ENCODE peak calls at places on chromosomes 3 and 15, in seven cellular contexts. Z, V, B, U, P, M and T are unnamed samples.

GRCh38 chr3:123246846-123247245 is 45.1 kb downstream of the SEC22A start:
- DNase-seq in Z (no peak), V (no peak), B (no peak), U (no peak), P (no peak), M (no peak), T (no peak)

GRCh38 chr3:153927107-153927506 is 194.1 kb upstream of the ARHGEF26 start:
- DNase-seq in Z (peak; percentile 93), V (peak; percentile 6), B (peak; percentile 22), U (no peak), P (no peak), M (no peak), T (peak; percentile 16)

GRCh38 chr3:58524326-58524888 is 12.6 kb downstream of the ACOX2 start:
- DNase-seq in Z (no peak), V (no peak), B (no peak), U (no peak), P (no peak), M (no peak), T (no peak)

GRCh38 chr15:47998523-47999113 is 122.2 kb upstream of the SLC24A5 start:
- DNase-seq in Z (no peak), V (no peak), B (no peak), U (no peak), P (peak; percentile 60), M (peak; percentile 58), T (no peak)

GRCh38 chr3:188316021-188316722 is 162.2 kb downstream of the LPP start:
- DNase-seq in Z (peak; percentile 45), V (no peak), B (no peak), U (no peak), P (no peak), M (no peak), T (no peak)

GRCh38 chr15:94229591-94230365 is 1.6 kb upstream of the MCTP2 start:
- DNase-seq in Z (no peak), V (no peak), B (no peak), U (no peak), P (no peak), M (no peak), T (no peak)

GRCh38 chr3:74001481-74001880 is 376.7 kb upstream of the PDZRN3 start:
- DNase-seq in Z (no peak), V (no peak), B (no peak), U (no peak), P (no peak), M (no peak), T (no peak)

GRCh38 chr15:37101634-37102314 is 1.4 kb upstream of the MEIS2 start:
- DNase-seq in Z (peak; percentile 74), V (no peak), B (peak; percentile 41), U (peak; percentile 78), P (peak; percentile 65), M (peak; percentile 74), T (no peak)

GRCh38 chr3:65617209-65617608 is 421.5 kb downstream of the MAGI1 start:
- DNase-seq in Z (no peak), V (no peak), B (no peak), U (no peak), P (no peak), M (no peak), T (no peak)

GRCh38 chr3:193630005-193630404 is 37.0 kb downstream of the OPA1 start:
- DNase-seq in Z (peak; percentile 84), V (no peak), B (no peak), U (no peak), P (no peak), M (no peak), T (no peak)

GRCh38 chr3:66355394-66355793 is 134.6 kb downstream of the SLC25A26 start:
- DNase-seq in Z (no peak), V (no peak), B (no peak), U (no peak), P (no peak), M (no peak), T (no peak)

GRCh38 chr3:420584-420983 is 224.0 kb downstream of the CHL1 start:
- DNase-seq in Z (no peak), V (no peak), B (no peak), U (no peak), P (no peak), M (no peak), T (no peak)

GRCh38 chr3:177481329-177481728 is 284.0 kb upstream of the TBL1XR1 start:
- DNase-seq in Z (no peak), V (no peak), B (no peak), U (no peak), P (no peak), M (no peak), T (no peak)

GRCh38 chr15:98853161-98853560 is 154.4 kb downstream of the PGPEP1L start:
- DNase-seq in Z (peak; percentile 94), V (peak; percentile 88), B (no peak), U (peak; percentile 80), P (peak; percentile 85), M (peak; percentile 88), T (peak; percentile 81)

GRCh38 chr3:27521179-27521871 is 37.1 kb upstream of the SLC4A7 start:
- DNase-seq in Z (peak; percentile 98), V (no peak), B (peak; percentile 72), U (no peak), P (no peak), M (no peak), T (no peak)

GRCh38 chr3:147410518-147411234 is 1.5 kb downstream of the ZIC1 start:
- DNase-seq in Z (no peak), V (peak; percentile 26), B (no peak), U (no peak), P (no peak), M (no peak), T (no peak)

GRCh38 chr3:179967622-179968021 is 69.1 kb downstream of the PEX5L start:
- DNase-seq in Z (no peak), V (no peak), B (no peak), U (no peak), P (no peak), M (no peak), T (peak; percentile 11)

GRCh38 chr3:158896729-158897128 is 94.9 kb downstream of the MFSD1 start:
- DNase-seq in Z (no peak), V (no peak), B (no peak), U (no peak), P (no peak), M (no peak), T (no peak)

GRCh38 chr3:23575697-23576096 is 230.1 kb upstream of the UBE2E1 start:
- DNase-seq in Z (peak; percentile 70), V (no peak), B (no peak), U (no peak), P (no peak), M (no peak), T (no peak)

GRCh38 chr3:47910777-47911440 is 105.3 kb downstream of the MAP4 start:
- DNase-seq in Z (peak; percentile 69), V (peak; percentile 59), B (peak; percentile 40), U (peak; percentile 16), P (no peak), M (no peak), T (peak; percentile 70)

GRCh38 chr15:85024509-85025336 is 43.1 kb downstream of the PDE8A start:
- DNase-seq in Z (peak; percentile 42), V (no peak), B (no peak), U (no peak), P (no peak), M (no peak), T (no peak)

GRCh38 chr15:85383470-85384148 is 3.2 kb downstream of the AKAP13 start:
- DNase-seq in Z (no peak), V (no peak), B (no peak), U (no peak), P (no peak), M (no peak), T (no peak)

DNA sequence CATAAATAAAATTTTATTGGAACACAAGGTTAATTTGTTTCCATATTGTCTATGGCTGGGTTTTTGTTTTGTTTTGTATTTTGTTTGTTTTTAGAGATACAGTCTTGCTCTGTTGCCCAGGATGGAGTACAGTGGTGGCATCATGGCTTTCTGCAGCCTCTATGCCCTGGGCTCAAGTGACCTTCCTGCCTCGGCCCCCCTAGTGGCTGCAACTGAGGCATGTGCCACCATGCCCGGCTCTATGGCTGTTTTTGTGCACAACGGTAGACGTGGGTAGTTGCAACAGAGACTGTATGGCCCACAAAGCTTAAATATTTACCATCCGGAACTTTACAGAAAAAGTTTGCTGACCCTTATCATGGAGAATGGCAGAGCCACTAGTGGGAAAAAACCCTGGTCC is 46.8 kb upstream of the C3orf70 start:
- DNase-seq in Z (no peak), V (no peak), B (no peak), U (no peak), P (no peak), M (no peak), T (no peak)
- TF ChIP-seq CTCF in Z (peak; percentile 2), V (peak; percentile 8), B (no peak), U (no peak), P (no peak), M (no peak), T (no peak)

GRCh38 chr3:42228796-42229195 is 37.2 kb downstream of the CCK start:
- DNase-seq in Z (no peak), V (no peak), B (no peak), U (no peak), P (no peak), M (no peak), T (no peak)
- TF ChIP-seq CTCF in Z (peak; percentile 3), V (peak; percentile 17), B (no peak), U (no peak), P (no peak), M (no peak), T (peak; percentile 40)

GRCh38 chr3:34619990-34620389 is 821.6 kb downstream of the PDCD6IP start:
- DNase-seq in Z (no peak), V (no peak), B (no peak), U (no peak), P (no peak), M (no peak), T (no peak)
- TF ChIP-seq CTCF in Z (no peak), V (no peak), B (no peak), U (no peak), P (no peak), M (no peak), T (no peak)

GRCh38 chr3:98259707-98260106 is 4.3 kb upstream of the OR5H6 start:
- DNase-seq in Z (no peak), V (no peak), B (no peak), U (no peak), P (no peak), M (no peak), T (no peak)
- TF ChIP-seq CTCF in Z (no peak), V (peak; percentile 3), B (no peak), U (no peak), P (no peak), M (no peak), T (peak; percentile 20)